ENCODE peak calls at places on chromosomes 13 and 19, in four cellular contexts. P is MV-4-11, H is type B pancreatic cell, T is Caco-2. C is an unnamed sample.

GRCh38 chr13:113115363-113116205 is 7.0 kb upstream of the F10 start:
- DNase-seq in T (no peak), H (peak; percentile 63), P (no peak), C (no peak)

GRCh38 chr19:29545866-29546582 is 20.2 kb downstream of the VSTM2B start:
- DNase-seq in H (no peak), T (no peak), P (no peak), C (no peak)

GRCh38 chr19:15404097-15404779 is 14.6 kb downstream of the AKAP8L start:
- DNase-seq in T (no peak), H (no peak), P (no peak), C (no peak)

GRCh38 chr19:6521718-6522646 is 8.8 kb upstream of the TNFSF9 start:
- DNase-seq in H (no peak), T (no peak), P (peak; percentile 99), C (no peak)

GRCh38 chr13:50650936-50651638 is 192.4 kb downstream of the DLEU7 start:
- DNase-seq in T (no peak), H (no peak), P (no peak), C (no peak)

GRCh38 chr13:100089633-100090032 is 740 bp downstream of the PCCA start:
- DNase-seq in H (no peak), P (no peak), T (peak; percentile 15), C (no peak)

GRCh38 chr13:90105881-90106496 is 1241.5 kb upstream of the MIR17HG start:
- DNase-seq in T (no peak), H (no peak), P (peak; percentile 80), C (no peak)

GRCh38 chr19:47186337-47187022 is 44.5 kb downstream of the BBC3 start:
- DNase-seq in P (no peak), T (no peak), H (no peak), C (no peak)

GRCh38 chr13:51995677-51996551 is 15.3 kb downstream of the ATP7B start:
- DNase-seq in T (no peak), P (peak; percentile 60), H (no peak), C (no peak)

GRCh38 chr19:48833049-48833448 is 3.2 kb downstream of the HSD17B14 start:
- DNase-seq in T (no peak), H (no peak), P (no peak), C (no peak)

C was measured in brain pericyte.